ENCODE peak calls at places on chromosome 18, in six cellular contexts. A, K, P, B, S and I are unnamed samples.

GRCh38 chr18:58254873-58255511 is 211.0 kb downstream of the NEDD4L start:
- DNase-seq in A (no peak), K (no peak), P (no peak), B (peak), S (no peak), I (peak)

GRCh38 chr18:6920099-6920955 is 190.8 kb downstream of the ARHGAP28 start:
- DNase-seq in A (peak), K (no peak), P (peak), B (peak), S (no peak), I (peak)

GRCh38 chr18:6744816-6745455 is 15.4 kb downstream of the ARHGAP28 start:
- DNase-seq in A (no peak), K (no peak), P (no peak), B (no peak), S (no peak), I (no peak)

GRCh38 chr18:48036191-48036590 is 105.7 kb upstream of the SMAD2 start:
- DNase-seq in A (no peak), K (no peak), P (no peak), B (no peak), S (no peak), I (peak)

GRCh38 chr18:57057890-57058289 is 89.0 kb upstream of the BOD1L2 start:
- DNase-seq in A (no peak), K (no peak), P (no peak), B (no peak), S (no peak), I (no peak)

GRCh38 chr18:30889582-30890301 is 152.8 kb downstream of the DSC3 start:
- DNase-seq in A (peak), K (no peak), P (peak), B (no peak), S (no peak), I (no peak)

GRCh38 chr18:31498450-31499156 is 626 bp downstream of the DSG2 start:
- DNase-seq in A (no peak), K (no peak), P (no peak), B (peak), S (no peak), I (no peak)

GRCh38 chr18:48068916-48069445 is 138.5 kb upstream of the SMAD2 start:
- DNase-seq in A (no peak), K (no peak), P (no peak), B (no peak), S (no peak), I (no peak)

GRCh38 chr18:49486617-49486958 is 446 bp downstream of the C18orf32 start:
- DNase-seq in A (no peak), K (no peak), P (no peak), B (no peak), S (no peak), I (no peak)

GRCh38 chr18:24009651-24010333 is 4.8 kb upstream of the TTC39C start:
- DNase-seq in A (no peak), K (peak), P (no peak), B (no peak), S (no peak), I (no peak)

GRCh38 chr18:37299471-37300304 is 265.9 kb downstream of the CELF4 start:
- DNase-seq in A (peak), K (no peak), P (no peak), B (peak), S (no peak), I (peak)

GRCh38 chr18:58241877-58242276 is 197.9 kb downstream of the NEDD4L start:
- DNase-seq in A (no peak), K (no peak), P (no peak), B (peak), S (no peak), I (no peak)

GRCh38 chr18:67023059-67023458 is 419.2 kb upstream of the CDH19 start:
- DNase-seq in A (no peak), K (no peak), P (no peak), B (no peak), S (no peak), I (no peak)

GRCh38 chr18:54387631-54388030 is 29.9 kb downstream of the C18orf54 start:
- DNase-seq in A (no peak), K (no peak), P (no peak), B (no peak), S (no peak), I (no peak)

GRCh38 chr18:31723998-31724711 is 36.5 kb downstream of the SLC25A52 start:
- DNase-seq in A (no peak), K (no peak), P (no peak), B (peak), S (no peak), I (peak)

GRCh38 chr18:28078298-28078697 is 98.6 kb downstream of the CDH2 start:
- DNase-seq in A (peak), K (no peak), P (no peak), B (no peak), S (no peak), I (no peak)

GRCh38 chr18:39946623-39947061 is 2008.4 kb upstream of the PIK3C3 start:
- DNase-seq in A (peak), K (no peak), P (no peak), B (no peak), S (no peak), I (no peak)

GRCh38 chr18:56702946-56703345 is 51.8 kb downstream of the WDR7 start:
- DNase-seq in A (peak), K (peak), P (peak), B (peak), S (no peak), I (no peak)

GRCh38 chr18:46400449-46400848 is 256.6 kb downstream of the LOXHD1 start:
- DNase-seq in A (no peak), K (no peak), P (no peak), B (no peak), S (no peak), I (no peak)

GRCh38 chr18:39627936-39628335 is 2062.3 kb upstream of the CELF4 start:
- DNase-seq in A (no peak), K (no peak), P (no peak), B (no peak), S (no peak), I (no peak)

GRCh38 chr18:57447154-57447621 is 12.0 kb downstream of the ONECUT2 start:
- DNase-seq in A (peak), K (no peak), P (no peak), B (no peak), S (no peak), I (no peak)

GRCh38 chr18:48896875-48897511 is 53.8 kb downstream of the SMAD7 start:
- DNase-seq in A (peak), K (no peak), P (no peak), B (no peak), S (no peak), I (peak)

GRCh38 chr18:7872569-7872968 is 305.5 kb downstream of the PTPRM start:
- DNase-seq in A (peak), K (no peak), P (no peak), B (no peak), S (no peak), I (no peak)

GRCh38 chr18:53941601-53942335 is 282.7 kb downstream of the MBD2 start:
- DNase-seq in A (no peak), K (no peak), P (no peak), B (no peak), S (no peak), I (no peak)

GRCh38 chr18:24915547-24915946 is 436.4 kb downstream of the ZNF521 start:
- DNase-seq in A (no peak), K (no peak), P (no peak), B (no peak), S (no peak), I (no peak)

GRCh38 chr18:23689616-23690504 is 607 bp downstream of the LAMA3 start:
- DNase-seq in A (peak), K (no peak), P (peak), B (peak), S (no peak), I (peak)

GRCh38 chr18:1012775-1013174 is 108.1 kb downstream of the ADCYAP1 start:
- DNase-seq in A (no peak), K (no peak), P (no peak), B (no peak), S (no peak), I (no peak)

GRCh38 chr18:27985800-27986199 is 191.1 kb downstream of the CDH2 start:
- DNase-seq in A (no peak), K (no peak), P (no peak), B (no peak), S (no peak), I (no peak)

GRCh38 chr18:33154049-33154448 is 286.5 kb downstream of the CCDC178 start:
- DNase-seq in A (no peak), K (no peak), P (no peak), B (no peak), S (no peak), I (no peak)

GRCh38 chr18:74631242-74632087 is 33.8 kb downstream of the ZNF407 start:
- DNase-seq in A (no peak), K (peak), P (no peak), B (no peak), S (no peak), I (no peak)

GRCh38 chr18:45050712-45051639 is 370.3 kb downstream of the SETBP1 start:
- DNase-seq in A (peak), K (no peak), P (no peak), B (no peak), S (no peak), I (no peak)

GRCh38 chr18:36325846-36326245 is 28.3 kb downstream of the FHOD3 start:
- DNase-seq in A (no peak), K (no peak), P (no peak), B (no peak), S (no peak), I (no peak)

GRCh38 chr18:45167109-45167551 is 448.1 kb upstream of the SLC14A2 start:
- DNase-seq in A (peak), K (no peak), P (no peak), B (no peak), S (no peak), I (no peak)

GRCh38 chr18:55478301-55478660 is 109.7 kb downstream of the TCF4 start:
- DNase-seq in A (no peak), K (no peak), P (no peak), B (no peak), S (no peak), I (no peak)

GRCh38 chr18:5415035-5415434 is 119.5 kb upstream of the ZBTB14 start:
- DNase-seq in A (no peak), K (no peak), P (no peak), B (no peak), S (no peak), I (no peak)
- H3K4me3 ChIP-seq in A (no peak), K (no peak), P (no peak), B (no peak), S (no peak), I (no peak)

GRCh38 chr18:22253156-22253555 is 83.8 kb downstream of the GATA6 start:
- DNase-seq in A (no peak), K (no peak), P (no peak), B (no peak), S (no peak), I (no peak)
- H3K27ac ChIP-seq in A (no peak), K (no peak), P (no peak), B (no peak), S (no peak), I (no peak)

DNA sequence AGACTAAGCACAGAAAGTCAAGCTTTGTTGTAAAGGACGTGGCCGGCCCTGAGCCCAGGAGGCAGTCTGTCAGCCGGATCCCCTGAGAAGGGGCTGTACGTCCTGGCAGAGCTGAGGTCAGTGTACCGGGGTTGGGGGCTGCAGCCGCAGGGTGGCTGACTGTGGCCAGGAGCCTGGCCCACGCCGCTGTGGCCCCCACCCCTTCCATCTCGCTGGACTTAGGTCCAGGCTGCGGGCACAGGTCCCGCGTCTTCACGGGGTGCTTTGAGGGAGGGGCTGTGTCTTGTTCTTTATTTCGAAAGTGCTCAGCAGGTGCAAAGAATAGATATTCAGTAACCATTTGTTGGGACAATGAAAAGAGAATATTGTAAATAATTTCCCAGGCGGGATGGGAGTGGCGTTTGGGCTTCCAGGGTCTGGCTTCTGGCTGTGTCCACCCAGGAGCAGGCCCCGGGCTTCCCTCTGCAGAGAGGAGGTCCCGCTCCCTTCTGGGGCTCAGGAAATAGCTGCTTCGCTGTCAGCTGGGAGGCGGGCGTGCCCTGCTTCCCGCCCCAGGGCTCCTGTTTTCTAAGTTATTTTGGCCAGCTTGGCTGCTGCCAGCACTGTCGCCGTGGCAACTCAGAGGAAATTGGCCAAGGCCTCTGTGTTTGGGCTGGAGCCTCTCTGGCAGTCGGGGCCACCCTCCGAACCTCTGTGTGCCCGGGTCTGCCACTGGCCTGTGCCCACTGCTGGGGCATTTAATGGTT is 7.4 kb downstream of the NFATC1 start:
- DNase-seq in A (no peak), K (no peak), P (no peak), B (no peak), S (no peak), I (peak)
- H3K4me3 ChIP-seq in A (no peak), K (peak), P (no peak), B (no peak), S (peak), I (no peak)

DNA sequence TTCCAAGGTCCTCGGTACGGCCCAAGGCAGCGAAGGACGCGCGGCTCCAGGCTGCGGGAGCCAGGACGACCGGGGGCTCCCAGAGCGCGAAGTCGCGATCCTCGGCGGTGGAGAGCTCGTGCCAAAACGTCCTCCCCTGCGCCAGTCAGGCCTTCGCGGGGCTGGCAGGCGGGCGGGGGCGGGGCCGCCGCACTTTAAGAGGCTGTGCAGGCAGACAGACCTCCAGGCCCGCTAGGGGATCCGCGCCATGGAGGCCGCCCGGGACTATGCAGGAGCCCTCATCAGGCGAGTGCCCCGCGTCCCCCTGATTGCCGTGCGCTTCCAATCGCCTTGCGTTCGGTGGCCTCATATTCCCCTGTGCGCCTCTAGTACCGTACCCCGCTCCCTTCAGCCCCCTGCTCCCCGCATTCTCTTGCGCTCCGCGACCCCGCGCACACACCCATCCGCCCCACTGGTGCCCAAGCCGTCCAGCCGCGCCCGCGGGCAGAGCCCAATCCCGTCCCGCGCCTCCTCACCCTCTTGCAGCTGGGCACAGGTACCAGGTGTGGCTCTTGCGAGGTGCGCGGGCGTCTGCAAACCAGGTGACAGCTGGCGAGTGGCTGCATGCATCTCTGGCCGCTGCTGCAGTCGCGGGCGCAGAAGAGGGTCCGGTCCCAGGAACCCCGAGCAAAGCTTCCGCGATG is at the start of gene CIDEA:
- DNase-seq in A (peak), K (no peak), P (no peak), B (no peak), S (no peak), I (peak)
- H3K27ac ChIP-seq in A (no peak), K (no peak), P (no peak), B (no peak), S (no peak), I (no peak)

DNA sequence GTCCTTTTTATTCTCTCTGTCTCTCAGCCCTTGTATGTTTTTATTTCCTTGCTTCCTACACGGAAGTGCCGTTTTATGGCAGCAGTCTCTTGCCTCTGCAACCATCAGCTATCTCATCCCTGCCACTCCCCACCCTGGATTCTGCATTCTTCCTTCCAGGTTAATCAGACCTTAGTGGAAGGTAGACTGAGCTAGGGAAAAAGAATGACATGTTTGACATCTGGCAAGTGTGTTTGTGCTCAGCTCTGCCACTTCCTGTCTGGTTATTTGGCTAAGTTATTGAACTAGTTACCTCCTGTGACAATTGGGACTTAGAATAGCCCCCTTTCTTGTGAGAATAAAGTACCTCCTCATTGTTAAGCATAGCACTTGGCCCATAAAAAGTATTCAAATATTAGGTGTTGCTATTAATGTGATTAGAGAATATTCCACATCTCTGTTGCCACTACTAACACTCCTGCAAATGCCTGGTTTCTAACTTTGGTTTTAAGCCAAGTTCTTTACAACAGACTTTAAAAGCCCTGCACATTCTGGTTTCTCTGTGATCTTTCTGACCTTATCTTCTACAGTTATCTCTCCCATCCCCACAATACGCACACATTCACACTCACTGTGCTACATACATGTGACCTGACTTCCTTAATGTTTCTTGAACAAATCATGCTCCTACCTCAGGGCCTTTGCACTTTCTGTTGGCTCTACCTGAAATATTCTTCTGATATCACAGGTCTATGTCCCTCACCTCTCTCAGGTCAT is 10.8 kb upstream of the MAPRE2 start:
- DNase-seq in A (peak), K (peak), P (no peak), B (no peak), S (no peak), I (no peak)
- H3K4me3 ChIP-seq in A (no peak), K (peak), P (no peak), B (no peak), S (peak), I (peak)

GRCh38 chr18:63158012-63158631 is 161.4 kb downstream of the BCL2 start:
- DNase-seq in A (no peak), K (no peak), P (no peak), B (no peak), S (no peak), I (no peak)
- H3K27ac ChIP-seq in A (no peak), K (peak), P (no peak), B (peak), S (peak), I (no peak)

GRCh38 chr18:75730249-75730648 is 302.7 kb upstream of the SMIM21 start:
- DNase-seq in A (no peak), K (no peak), P (no peak), B (no peak), S (no peak), I (no peak)
- H3K4me3 ChIP-seq in A (no peak), K (no peak), P (no peak), B (no peak), S (no peak), I (no peak)

GRCh38 chr18:76492669-76493212 is 2.3 kb downstream of the ZNF516 start:
- DNase-seq in A (peak), K (peak), P (peak), B (peak), S (peak), I (peak)
- H3K27ac ChIP-seq in A (peak), K (no peak), P (peak), B (peak), S (peak), I (peak)